ENCODE peak calls at places on chromosomes 12 and 14, in nine cellular contexts. Z, G, R, W, F, P, H, B and T are unnamed samples.

GRCh38 chr12:39503445-39503844 is 60.5 kb upstream of the KIF21A start:
- DNase-seq in Z (no peak), G (no peak), R (no peak), W (peak), F (no peak), P (no peak), H (no peak), B (no peak), T (no peak)

GRCh38 chr12:65824314-65824563 is at the start of gene HMGA2:
- DNase-seq in Z (peak), G (peak), R (no peak), W (peak), F (no peak), P (no peak), H (peak), B (no peak), T (peak)

GRCh38 chr14:44662250-44662891 is 155.3 kb upstream of the FSCB start:
- DNase-seq in Z (no peak), G (no peak), R (no peak), W (no peak), F (no peak), P (no peak), H (no peak), B (no peak), T (no peak)

GRCh38 chr14:52222901-52223300 is 44.6 kb upstream of the PTGDR start:
- DNase-seq in Z (no peak), G (no peak), R (no peak), W (no peak), F (no peak), P (no peak), H (no peak), B (no peak), T (no peak)

GRCh38 chr12:89682284-89682683 is 26.4 kb downstream of the ATP2B1 start:
- DNase-seq in Z (no peak), G (no peak), R (no peak), W (no peak), F (no peak), P (no peak), H (no peak), B (no peak), T (no peak)

GRCh38 chr12:10967409-10967808 is 19.3 kb downstream of the TAS2R50 start:
- DNase-seq in Z (no peak), G (no peak), R (peak), W (peak), F (no peak), P (no peak), H (no peak), B (no peak), T (no peak)

GRCh38 chr12:93767524-93767863 is 90.3 kb downstream of the CRADD start:
- DNase-seq in Z (no peak), G (no peak), R (no peak), W (peak), F (no peak), P (no peak), H (no peak), B (no peak), T (no peak)

GRCh38 chr14:89476515-89476914 is 59.5 kb upstream of the FOXN3 start:
- DNase-seq in Z (no peak), G (no peak), R (no peak), W (no peak), F (no peak), P (no peak), H (no peak), B (no peak), T (no peak)

GRCh38 chr14:101891471-101891870 is 72.9 kb upstream of the DYNC1H1 start:
- DNase-seq in Z (no peak), G (no peak), R (no peak), W (no peak), F (no peak), P (no peak), H (no peak), B (no peak), T (no peak)

GRCh38 chr12:92779902-92780301 is 77.1 kb downstream of the PLEKHG7 start:
- DNase-seq in Z (no peak), G (no peak), R (no peak), W (peak), F (no peak), P (no peak), H (no peak), B (no peak), T (no peak)

GRCh38 chr12:68158427-68158826 is 1.1 kb downstream of the IFNG start:
- DNase-seq in Z (peak), G (no peak), R (no peak), W (peak), F (no peak), P (no peak), H (no peak), B (no peak), T (no peak)

GRCh38 chr12:87820524-87821194 is 208.5 kb downstream of the C12orf50 start:
- DNase-seq in Z (no peak), G (no peak), R (peak), W (no peak), F (no peak), P (no peak), H (no peak), B (no peak), T (no peak)

GRCh38 chr12:12645485-12645884 is 33.8 kb downstream of the CREBL2 start:
- DNase-seq in Z (peak), G (no peak), R (no peak), W (peak), F (no peak), P (peak), H (peak), B (no peak), T (no peak)

GRCh38 chr12:44774815-44775411 is 101.2 kb downstream of the NELL2 start:
- DNase-seq in Z (peak), G (no peak), R (no peak), W (peak), F (no peak), P (peak), H (peak), B (no peak), T (no peak)

GRCh38 chr12:124544311-124544970 is 23.0 kb downstream of the NCOR2 start:
- DNase-seq in Z (no peak), G (no peak), R (no peak), W (no peak), F (no peak), P (no peak), H (no peak), B (no peak), T (no peak)

GRCh38 chr12:50344775-50345174 is 51.6 kb downstream of the FAM186A start:
- DNase-seq in Z (no peak), G (no peak), R (no peak), W (no peak), F (no peak), P (no peak), H (no peak), B (no peak), T (no peak)

GRCh38 chr12:3304436-3305135 is 186.4 kb upstream of the PRMT8 start:
- DNase-seq in Z (no peak), G (no peak), R (peak), W (peak), F (peak), P (no peak), H (no peak), B (no peak), T (no peak)

GRCh38 chr12:64824500-64825142 is at the start of gene TBC1D30:
- DNase-seq in Z (peak), G (no peak), R (no peak), W (peak), F (peak), P (no peak), H (peak), B (peak), T (peak)

GRCh38 chr14:53571589-53571988 is 385.0 kb downstream of the BMP4 start:
- DNase-seq in Z (no peak), G (no peak), R (no peak), W (no peak), F (no peak), P (no peak), H (no peak), B (no peak), T (no peak)

GRCh38 chr14:50028458-50028857 is 87.9 kb downstream of the VCPKMT start:
- DNase-seq in Z (no peak), G (no peak), R (no peak), W (no peak), F (no peak), P (no peak), H (no peak), B (no peak), T (no peak)

GRCh38 chr12:29316772-29317171 is 64.2 kb downstream of the ERGIC2 start:
- DNase-seq in Z (no peak), G (no peak), R (peak), W (peak), F (no peak), P (no peak), H (no peak), B (no peak), T (no peak)